ENCODE peak calls at places on chromosomes 1 and 21, in eight cellular contexts. One of them, this sample, is unnamed.

GRCh38 chr1:2133039-2133878 is 61.3 kb downstream of the FAAP20 start:
- DNase-seq in H9: peak
- DNase-seq in NB4: peak
- DNase-seq in AG10803: peak
- DNase-seq in B cell: peak
- DNase-seq in RWPE1: peak
- DNase-seq in AG09309: peak
- DNase-seq in progenitor cell of endocrine pancreas: peak
- DNase-seq in this sample: peak

GRCh38 chr1:112337028-112337531 is 58.9 kb upstream of the CTTNBP2NL start:
- DNase-seq in NB4: peak
- DNase-seq in AG10803: peak
- DNase-seq in B cell: no peak
- DNase-seq in AG09309: no peak
- DNase-seq in H9: peak
- DNase-seq in progenitor cell of endocrine pancreas: no peak
- DNase-seq in RWPE1: peak
- DNase-seq in this sample: peak

GRCh38 chr1:111172463-111172862 is 28.0 kb downstream of the DENND2D start:
- DNase-seq in AG09309: no peak
- DNase-seq in H9: no peak
- DNase-seq in RWPE1: no peak
- DNase-seq in progenitor cell of endocrine pancreas: no peak
- DNase-seq in B cell: no peak
- DNase-seq in NB4: no peak
- DNase-seq in AG10803: no peak
- DNase-seq in this sample: no peak

GRCh38 chr1:40534589-40534988 is 3.2 kb downstream of the ZNF684 start:
- DNase-seq in AG09309: no peak
- DNase-seq in progenitor cell of endocrine pancreas: no peak
- DNase-seq in H9: no peak
- DNase-seq in AG10803: no peak
- DNase-seq in B cell: no peak
- DNase-seq in NB4: no peak
- DNase-seq in RWPE1: no peak
- DNase-seq in this sample: no peak

GRCh38 chr21:42668193-42668592 is 14.8 kb downstream of the PDE9A start:
- DNase-seq in AG09309: no peak
- DNase-seq in NB4: no peak
- DNase-seq in B cell: no peak
- DNase-seq in AG10803: no peak
- DNase-seq in progenitor cell of endocrine pancreas: no peak
- DNase-seq in H9: no peak
- DNase-seq in RWPE1: no peak
- DNase-seq in this sample: no peak

GRCh38 chr1:19664453-19665043 is at the start of gene HTR6:
- DNase-seq in B cell: peak
- DNase-seq in H9: no peak
- DNase-seq in progenitor cell of endocrine pancreas: no peak
- DNase-seq in AG10803: no peak
- DNase-seq in RWPE1: no peak
- DNase-seq in AG09309: no peak
- DNase-seq in NB4: no peak
- DNase-seq in this sample: no peak

GRCh38 chr1:155989242-155989991 is 11.1 kb upstream of the ARHGEF2 start:
- DNase-seq in AG10803: peak
- DNase-seq in NB4: peak
- DNase-seq in RWPE1: peak
- DNase-seq in AG09309: no peak
- DNase-seq in progenitor cell of endocrine pancreas: peak
- DNase-seq in B cell: peak
- DNase-seq in H9: peak
- DNase-seq in this sample: peak

GRCh38 chr1:209356909-209357498 is 226.5 kb upstream of the CAMK1G start:
- DNase-seq in AG10803: no peak
- DNase-seq in progenitor cell of endocrine pancreas: no peak
- DNase-seq in AG09309: no peak
- DNase-seq in H9: no peak
- DNase-seq in B cell: no peak
- DNase-seq in RWPE1: no peak
- DNase-seq in NB4: no peak
- DNase-seq in this sample: no peak

GRCh38 chr1:204817341-204817740 is 53.3 kb upstream of the NFASC start:
- DNase-seq in H9: no peak
- DNase-seq in NB4: no peak
- DNase-seq in B cell: no peak
- DNase-seq in RWPE1: no peak
- DNase-seq in AG10803: no peak
- DNase-seq in AG09309: no peak
- DNase-seq in progenitor cell of endocrine pancreas: no peak
- DNase-seq in this sample: no peak

GRCh38 chr1:66354311-66354922 is 179.5 kb upstream of the SGIP1 start:
- DNase-seq in H9: no peak
- DNase-seq in AG10803: peak
- DNase-seq in AG09309: no peak
- DNase-seq in progenitor cell of endocrine pancreas: no peak
- DNase-seq in B cell: no peak
- DNase-seq in NB4: no peak
- DNase-seq in RWPE1: no peak
- DNase-seq in this sample: peak

GRCh38 chr1:71796044-71796443 is 486.3 kb downstream of the NEGR1 start:
- DNase-seq in NB4: no peak
- DNase-seq in AG09309: no peak
- DNase-seq in RWPE1: no peak
- DNase-seq in AG10803: no peak
- DNase-seq in progenitor cell of endocrine pancreas: no peak
- DNase-seq in H9: no peak
- DNase-seq in B cell: no peak
- DNase-seq in this sample: no peak

GRCh38 chr21:34989337-34990151 is 59.6 kb downstream of the RUNX1 start:
- DNase-seq in AG10803: no peak
- DNase-seq in progenitor cell of endocrine pancreas: no peak
- DNase-seq in H9: no peak
- DNase-seq in AG09309: peak
- DNase-seq in NB4: no peak
- DNase-seq in RWPE1: no peak
- DNase-seq in B cell: no peak
- DNase-seq in this sample: no peak

GRCh38 chr1:225995919-225996864 is 3.0 kb downstream of the SDE2 start:
- DNase-seq in H9: no peak
- DNase-seq in B cell: no peak
- DNase-seq in progenitor cell of endocrine pancreas: no peak
- DNase-seq in AG10803: no peak
- DNase-seq in AG09309: no peak
- DNase-seq in RWPE1: no peak
- DNase-seq in NB4: no peak
- DNase-seq in this sample: no peak

GRCh38 chr1:91784191-91784590 is 101.8 kb downstream of the TGFBR3 start:
- DNase-seq in AG10803: no peak
- DNase-seq in NB4: no peak
- DNase-seq in AG09309: no peak
- DNase-seq in RWPE1: no peak
- DNase-seq in H9: no peak
- DNase-seq in B cell: no peak
- DNase-seq in progenitor cell of endocrine pancreas: no peak
- DNase-seq in this sample: no peak

GRCh38 chr1:159587461-159587951 is at the start of gene APCS:
- DNase-seq in AG10803: no peak
- DNase-seq in progenitor cell of endocrine pancreas: no peak
- DNase-seq in B cell: no peak
- DNase-seq in NB4: no peak
- DNase-seq in RWPE1: no peak
- DNase-seq in AG09309: no peak
- DNase-seq in H9: no peak
- DNase-seq in this sample: no peak

GRCh38 chr1:115838426-115838804 is 2.5 kb downstream of the NHLH2 start:
- DNase-seq in RWPE1: no peak
- DNase-seq in progenitor cell of endocrine pancreas: no peak
- DNase-seq in AG09309: no peak
- DNase-seq in H9: peak
- DNase-seq in AG10803: no peak
- DNase-seq in NB4: peak
- DNase-seq in B cell: no peak
- DNase-seq in this sample: no peak

GRCh38 chr1:1072849-1073742 is 1.0 kb downstream of the RNF223 start:
- DNase-seq in AG09309: no peak
- DNase-seq in B cell: no peak
- DNase-seq in H9: no peak
- DNase-seq in NB4: no peak
- DNase-seq in RWPE1: no peak
- DNase-seq in AG10803: no peak
- DNase-seq in progenitor cell of endocrine pancreas: no peak
- DNase-seq in this sample: no peak

GRCh38 chr1:163538682-163539081 is 216.9 kb downstream of the NUF2 start:
- DNase-seq in progenitor cell of endocrine pancreas: no peak
- DNase-seq in H9: no peak
- DNase-seq in B cell: no peak
- DNase-seq in NB4: no peak
- DNase-seq in AG09309: no peak
- DNase-seq in RWPE1: no peak
- DNase-seq in AG10803: no peak
- DNase-seq in this sample: no peak

GRCh38 chr1:21255943-21256320 is 34.3 kb downstream of the ECE1 start:
- DNase-seq in B cell: no peak
- DNase-seq in AG09309: no peak
- DNase-seq in H9: no peak
- DNase-seq in progenitor cell of endocrine pancreas: no peak
- DNase-seq in RWPE1: no peak
- DNase-seq in NB4: no peak
- DNase-seq in AG10803: no peak
- DNase-seq in this sample: no peak

GRCh38 chr1:21257431-21258135 is 32.7 kb downstream of the ECE1 start:
- DNase-seq in AG10803: no peak
- DNase-seq in H9: no peak
- DNase-seq in RWPE1: no peak
- DNase-seq in AG09309: no peak
- DNase-seq in B cell: no peak
- DNase-seq in progenitor cell of endocrine pancreas: no peak
- DNase-seq in NB4: no peak
- DNase-seq in this sample: no peak

GRCh38 chr1:21256776-21257175 is 33.5 kb downstream of the ECE1 start:
- DNase-seq in AG10803: no peak
- DNase-seq in NB4: no peak
- DNase-seq in progenitor cell of endocrine pancreas: no peak
- DNase-seq in AG09309: no peak
- DNase-seq in H9: no peak
- DNase-seq in RWPE1: no peak
- DNase-seq in B cell: no peak
- DNase-seq in this sample: no peak

GRCh38 chr1:21254335-21254951 is 35.8 kb downstream of the ECE1 start:
- DNase-seq in RWPE1: no peak
- DNase-seq in AG10803: peak
- DNase-seq in H9: no peak
- DNase-seq in AG09309: no peak
- DNase-seq in progenitor cell of endocrine pancreas: no peak
- DNase-seq in NB4: no peak
- DNase-seq in B cell: no peak
- DNase-seq in this sample: no peak

GRCh38 chr1:21255284-21255942 is 34.9 kb downstream of the ECE1 start:
- DNase-seq in progenitor cell of endocrine pancreas: peak
- DNase-seq in AG10803: peak
- DNase-seq in RWPE1: peak
- DNase-seq in H9: peak
- DNase-seq in AG09309: peak
- DNase-seq in NB4: peak
- DNase-seq in B cell: peak
- DNase-seq in this sample: peak
- TF ChIP-seq CTCF in progenitor cell of endocrine pancreas: peak
- TF ChIP-seq CTCF in AG10803: peak
- TF ChIP-seq CTCF in RWPE1: peak
- TF ChIP-seq CTCF in H9: peak
- TF ChIP-seq CTCF in AG09309: peak
- TF ChIP-seq CTCF in NB4: peak
- TF ChIP-seq CTCF in B cell: peak
- TF ChIP-seq CTCF in this sample: peak

DNA sequence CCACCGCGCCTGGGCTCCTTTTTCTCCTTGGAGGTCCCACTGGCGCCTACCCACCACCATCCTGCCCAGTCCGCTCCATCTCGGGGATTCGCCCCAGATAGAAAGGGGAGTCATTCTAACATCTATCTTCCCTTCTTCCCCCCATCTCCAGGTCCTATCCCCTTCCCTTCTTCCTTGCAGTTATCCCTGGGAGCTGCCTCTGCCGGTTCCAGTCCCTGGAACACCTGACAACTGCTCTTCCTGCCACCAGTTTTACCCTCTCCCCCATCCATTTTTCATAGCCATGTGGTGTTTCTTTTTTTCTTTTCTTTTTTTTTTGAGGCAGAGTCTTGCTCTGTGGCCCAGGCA is 12.0 kb upstream of the COL16A1 start:
- DNase-seq in NB4: no peak
- DNase-seq in AG09309: no peak
- DNase-seq in H9: no peak
- DNase-seq in AG10803: no peak
- DNase-seq in progenitor cell of endocrine pancreas: no peak
- DNase-seq in RWPE1: no peak
- DNase-seq in B cell: no peak
- DNase-seq in this sample: no peak
- TF ChIP-seq CTCF in NB4: no peak
- TF ChIP-seq CTCF in AG09309: no peak
- TF ChIP-seq CTCF in H9: no peak
- TF ChIP-seq CTCF in AG10803: no peak
- TF ChIP-seq CTCF in progenitor cell of endocrine pancreas: no peak
- TF ChIP-seq CTCF in RWPE1: peak
- TF ChIP-seq CTCF in B cell: peak
- TF ChIP-seq CTCF in this sample: peak

GRCh38 chr1:90133133-90133532 is 138.2 kb downstream of the ZNF326 start:
- DNase-seq in NB4: peak
- DNase-seq in progenitor cell of endocrine pancreas: peak
- DNase-seq in H9: peak
- DNase-seq in AG09309: no peak
- DNase-seq in B cell: no peak
- DNase-seq in AG10803: peak
- DNase-seq in RWPE1: peak
- DNase-seq in this sample: peak
- TF ChIP-seq CTCF in NB4: peak
- TF ChIP-seq CTCF in progenitor cell of endocrine pancreas: peak
- TF ChIP-seq CTCF in H9: peak
- TF ChIP-seq CTCF in AG09309: peak
- TF ChIP-seq CTCF in B cell: no peak
- TF ChIP-seq CTCF in AG10803: peak
- TF ChIP-seq CTCF in RWPE1: peak
- TF ChIP-seq CTCF in this sample: peak

DNA sequence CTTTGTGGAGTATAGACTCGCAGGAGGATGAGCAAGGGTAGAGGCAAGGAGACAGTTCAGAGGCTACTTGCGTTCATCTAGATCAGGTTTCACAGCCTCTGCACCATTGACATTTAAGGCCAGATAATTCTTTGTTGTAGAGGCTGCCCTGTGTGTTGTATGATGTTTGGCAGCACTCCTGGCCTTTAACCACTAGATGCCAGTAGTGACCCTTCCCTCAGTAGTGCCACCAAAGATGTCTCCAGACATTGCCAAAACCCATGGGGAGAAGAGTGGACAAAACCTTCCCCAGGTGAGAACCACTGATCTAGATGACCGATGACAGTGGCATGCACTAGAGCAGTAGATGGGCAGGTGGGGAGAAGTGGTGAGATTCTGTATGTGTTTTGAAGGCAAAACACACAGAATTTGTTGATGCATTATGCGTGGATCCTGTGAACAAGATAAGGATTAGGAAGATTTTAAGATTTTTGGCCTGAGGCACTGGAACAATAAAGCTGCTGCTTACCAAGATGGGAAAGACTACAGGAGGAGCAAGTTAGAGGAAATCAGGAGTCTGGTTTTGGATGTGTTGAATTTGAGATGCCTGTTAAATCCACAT is 9.9 kb upstream of the COG2 start:
- DNase-seq in H9: peak
- DNase-seq in RWPE1: peak
- DNase-seq in AG09309: no peak
- DNase-seq in B cell: no peak
- DNase-seq in progenitor cell of endocrine pancreas: no peak
- DNase-seq in AG10803: peak
- DNase-seq in NB4: peak
- DNase-seq in this sample: peak
- TF ChIP-seq CTCF in H9: peak
- TF ChIP-seq CTCF in RWPE1: peak
- TF ChIP-seq CTCF in AG09309: peak
- TF ChIP-seq CTCF in B cell: no peak
- TF ChIP-seq CTCF in progenitor cell of endocrine pancreas: peak
- TF ChIP-seq CTCF in AG10803: peak
- TF ChIP-seq CTCF in NB4: peak
- TF ChIP-seq CTCF in this sample: peak